ENCODE peak calls at places on chromosomes 6 and 20, in five cellular contexts. Y, H, Z, B and V are unnamed samples.

GRCh38 chr20:37356387-37356786 is 10.4 kb downstream of the SRC start:
- DNase-seq in Z (no peak), H (no peak), B (peak; percentile 68), Y (no peak), V (no peak)

GRCh38 chr6:43038727-43039126 is 14.9 kb downstream of the CUL7 start:
- DNase-seq in H (no peak), Y (no peak), Z (no peak), B (no peak), V (no peak)

GRCh38 chr20:313948-314347 is 11.4 kb upstream of the SOX12 start:
- DNase-seq in B (no peak), H (no peak), Y (no peak), Z (no peak), V (peak; percentile 90)

GRCh38 chr6:30820196-30820595 is 64.1 kb upstream of the DDR1 start:
- DNase-seq in B (peak; percentile 32), H (no peak), Z (no peak), Y (no peak), V (peak; percentile 44)

GRCh38 chr6:5105146-5105545 is 20.0 kb downstream of the PPP1R3G start:
- DNase-seq in Y (no peak), H (no peak), Z (no peak), B (no peak), V (no peak)

GRCh38 chr6:138815797-138816528 is 20.1 kb downstream of the ECT2L start:
- DNase-seq in B (no peak), H (no peak), Z (peak; percentile 61), Y (no peak), V (peak; percentile 88)

GRCh38 chr20:52494244-52494643 is 302.7 kb upstream of the ZFP64 start:
- DNase-seq in B (peak; percentile 37), H (peak; percentile 45), Z (no peak), Y (no peak), V (peak; percentile 55)

GRCh38 chr20:63889241-63890200 is 5.4 kb upstream of the DNAJC5 start:
- DNase-seq in Y (no peak), Z (no peak), H (no peak), B (no peak), V (no peak)

GRCh38 chr6:11366183-11366933 is 133.9 kb upstream of the NEDD9 start:
- DNase-seq in B (no peak), Z (peak; percentile 70), Y (no peak), H (peak; percentile 69), V (no peak)

GRCh38 chr6:11785953-11786579 is 7.5 kb upstream of the ADTRP start:
- DNase-seq in B (no peak), H (peak; percentile 43), Z (peak; percentile 87), Y (no peak), V (no peak)

GRCh38 chr6:15484115-15484514 is 178.7 kb downstream of the DTNBP1 start:
- DNase-seq in H (no peak), Y (no peak), B (no peak), Z (no peak), V (no peak)

GRCh38 chr6:6709106-6709505 is 120.6 kb downstream of the LY86 start:
- DNase-seq in Z (no peak), B (no peak), Y (no peak), H (no peak), V (no peak)

GRCh38 chr20:62170536-62170935 is 12.3 kb upstream of the MTG2 start:
- DNase-seq in Y (no peak), B (no peak), Z (no peak), H (no peak), V (no peak)

GRCh38 chr6:129055796-129056195 is 172.9 kb downstream of the LAMA2 start:
- DNase-seq in Z (no peak), H (no peak), B (no peak), Y (no peak), V (no peak)

GRCh38 chr6:79631800-79632172 is 657 bp downstream of the SH3BGRL2 start:
- DNase-seq in Z (no peak), B (no peak), Y (no peak), H (no peak), V (peak; percentile 14)

GRCh38 chr6:16136536-16137450 is 7.9 kb downstream of the MYLIP start:
- DNase-seq in B (peak; percentile 38), H (peak; percentile 55), Z (no peak), Y (no peak), V (peak; percentile 46)

GRCh38 chr20:54219751-54220426 is 12.0 kb downstream of the PFDN4 start:
- DNase-seq in B (no peak), H (no peak), Z (no peak), Y (peak; percentile 39), V (peak; percentile 61)

GRCh38 chr6:118295336-118295735 is 252.8 kb upstream of the PLN start:
- DNase-seq in Z (no peak), Y (no peak), B (no peak), H (no peak), V (no peak)

GRCh38 chr20:513429-513828 is 30.2 kb downstream of the CSNK2A1 start:
- DNase-seq in H (no peak), Z (no peak), Y (no peak), B (no peak), V (peak; percentile 22)

GRCh38 chr6:14305131-14305530 is 187.6 kb downstream of the CD83 start:
- DNase-seq in Y (no peak), H (no peak), B (no peak), Z (no peak), V (no peak)

GRCh38 chr6:25876203-25876602 is 2.2 kb upstream of the SLC17A3 start:
- DNase-seq in H (no peak), Y (no peak), B (no peak), Z (no peak), V (no peak)

GRCh38 chr20:24256307-24256706 is 213.1 kb upstream of the SYNDIG1 start:
- DNase-seq in B (no peak), H (no peak), Y (no peak), Z (no peak), V (no peak)

GRCh38 chr6:133964052-133964451 is 11.0 kb downstream of the TBPL1 start:
- DNase-seq in H (no peak), Z (peak; percentile 25), B (no peak), Y (no peak), V (peak; percentile 80)